ENCODE peak calls at places on chromosomes 11 and 22, in nine cellular contexts. T is heart right ventricle, W is dorsolateral prefrontal cortex, N is AG04450, A is cardiac fibroblast, Q is LNCaP clone FGC, B is A549, H is right atrium auricular region, I is bronchial epithelial cell. O is an unnamed sample.

GRCh38 chr11:63682045-63682915 is 980 bp downstream of the RTN3 start:
- DNase-seq in T (no peak), W (peak), N (no peak), A (no peak), Q (no peak), B (peak), H (no peak), I (no peak), O (no peak)

GRCh38 chr11:103671143-103671651 is 365.2 kb upstream of the DDI1 start:
- DNase-seq in T (no peak), W (no peak), N (no peak), A (no peak), Q (no peak), B (no peak), H (no peak), I (no peak), O (no peak)

GRCh38 chr11:2425506-2425905 is 18.8 kb downstream of the TRPM5 start:
- DNase-seq in T (peak), W (no peak), N (no peak), A (no peak), Q (no peak), B (no peak), H (no peak), I (no peak), O (no peak)

GRCh38 chr22:48218889-48219420 is 1456.5 kb downstream of the TBC1D22A start:
- DNase-seq in T (no peak), W (no peak), N (no peak), A (no peak), Q (no peak), B (no peak), H (no peak), I (no peak), O (no peak)

GRCh38 chr22:49212002-49212401 is 615.7 kb downstream of the BRD1 start:
- DNase-seq in T (no peak), W (peak), N (no peak), A (no peak), Q (no peak), B (no peak), H (peak), I (no peak), O (no peak)

GRCh38 chr22:38415561-38416321 is 39.3 kb downstream of the KCNJ4 start:
- DNase-seq in T (peak), W (peak), N (no peak), A (no peak), Q (no peak), B (no peak), H (no peak), I (no peak), O (no peak)

GRCh38 chr11:14059491-14059890 is 97.0 kb downstream of the SPON1 start:
- DNase-seq in T (no peak), W (no peak), N (no peak), A (no peak), Q (no peak), B (no peak), H (no peak), I (no peak), O (no peak)

GRCh38 chr11:106552694-106553203 is 465.5 kb downstream of the GUCY1A2 start:
- DNase-seq in T (no peak), W (no peak), N (no peak), A (no peak), Q (no peak), B (peak), H (no peak), I (no peak), O (no peak)

GRCh38 chr11:8250981-8251620 is 12.6 kb downstream of the LMO1 start:
- DNase-seq in T (no peak), W (peak), N (no peak), A (no peak), Q (no peak), B (no peak), H (no peak), I (no peak), O (no peak)

GRCh38 chr11:7548659-7549283 is 35.0 kb downstream of the PPFIBP2 start:
- DNase-seq in T (no peak), W (no peak), N (no peak), A (no peak), Q (no peak), B (peak), H (no peak), I (no peak), O (no peak)

GRCh38 chr11:1307163-1307870 is 2.1 kb downstream of the TOLLIP start:
- DNase-seq in T (no peak), W (peak), N (no peak), A (no peak), Q (no peak), B (no peak), H (no peak), I (peak), O (no peak)

GRCh38 chr11:1073851-1074243 is 827 bp upstream of the MUC2 start:
- DNase-seq in T (no peak), W (peak), N (no peak), A (no peak), Q (no peak), B (no peak), H (no peak), I (no peak), O (no peak)

GRCh38 chr11:65382036-65382803 is at the start of gene SLC25A45:
- DNase-seq in T (peak), W (peak), N (peak), A (peak), Q (peak), B (peak), H (peak), I (peak), O (peak)

GRCh38 chr11:75041263-75041662 is 52.5 kb downstream of the NEU3 start:
- DNase-seq in T (no peak), W (no peak), N (no peak), A (no peak), Q (no peak), B (no peak), H (no peak), I (no peak), O (no peak)

DNA sequence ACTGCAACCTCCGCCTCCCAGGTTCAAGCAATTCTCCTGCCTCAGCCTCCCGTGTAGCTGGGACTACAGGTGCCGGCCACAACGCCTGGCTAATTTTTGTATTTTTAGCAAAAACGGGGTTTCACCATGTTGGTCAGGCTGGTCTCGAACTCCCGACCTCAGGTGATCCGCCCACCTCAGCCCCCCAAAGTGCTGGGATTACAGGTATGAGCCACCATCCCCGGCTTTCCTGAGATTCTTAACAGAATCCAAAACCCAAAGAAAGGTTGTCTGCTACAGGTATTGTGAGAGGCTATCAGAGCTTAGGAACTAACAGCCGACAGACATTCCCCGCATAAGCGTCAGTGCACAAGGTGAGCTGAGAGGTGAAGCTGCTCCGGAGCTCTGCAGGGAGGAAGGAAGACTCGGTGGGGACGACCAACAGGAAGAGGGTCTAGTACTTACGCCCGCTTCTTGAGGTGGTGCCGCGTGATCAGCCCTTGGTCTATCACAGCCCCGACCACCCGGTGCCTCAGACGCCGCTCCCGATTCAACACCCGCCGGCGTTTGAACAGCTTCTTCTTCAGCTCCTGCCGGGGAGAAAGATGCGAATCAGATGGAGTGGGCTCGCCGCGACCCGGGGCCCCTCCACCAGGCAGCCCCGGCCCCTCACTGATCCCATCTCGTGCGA is 470 bp downstream of the C11orf98 start:
- DNase-seq in T (no peak), W (peak), N (no peak), A (peak), Q (no peak), B (peak), H (no peak), I (peak), O (no peak)
- TF ChIP-seq CTCF in T (no peak), W (no peak), N (no peak), A (no peak), Q (no peak), B (no peak), H (no peak), I (no peak), O (no peak)

GRCh38 chr22:25071720-25072119 is 119.2 kb downstream of the KIAA1671 start:
- DNase-seq in T (no peak), W (no peak), N (no peak), A (no peak), Q (no peak), B (no peak), H (no peak), I (no peak), O (no peak)
- H3K4me3 ChIP-seq in T (no peak), W (no peak), N (no peak), A (no peak), Q (no peak), B (no peak), H (no peak), I (no peak), O (no peak)

GRCh38 chr11:35715649-35716048 is 53.1 kb downstream of the TRIM44 start:
- DNase-seq in T (no peak), W (no peak), N (no peak), A (no peak), Q (no peak), B (no peak), H (no peak), I (no peak), O (no peak)

GRCh38 chr11:35712533-35712932 is 50.0 kb downstream of the TRIM44 start:
- DNase-seq in T (no peak), W (no peak), N (no peak), A (no peak), Q (no peak), B (no peak), H (no peak), I (no peak), O (no peak)

GRCh38 chr11:35717520-35717919 is 54.9 kb downstream of the TRIM44 start:
- DNase-seq in T (no peak), W (no peak), N (no peak), A (no peak), Q (no peak), B (no peak), H (no peak), I (no peak), O (no peak)

GRCh38 chr11:35714882-35715612 is 52.5 kb downstream of the TRIM44 start:
- DNase-seq in T (no peak), W (no peak), N (no peak), A (peak), Q (no peak), B (no peak), H (no peak), I (peak), O (peak)

DNA sequence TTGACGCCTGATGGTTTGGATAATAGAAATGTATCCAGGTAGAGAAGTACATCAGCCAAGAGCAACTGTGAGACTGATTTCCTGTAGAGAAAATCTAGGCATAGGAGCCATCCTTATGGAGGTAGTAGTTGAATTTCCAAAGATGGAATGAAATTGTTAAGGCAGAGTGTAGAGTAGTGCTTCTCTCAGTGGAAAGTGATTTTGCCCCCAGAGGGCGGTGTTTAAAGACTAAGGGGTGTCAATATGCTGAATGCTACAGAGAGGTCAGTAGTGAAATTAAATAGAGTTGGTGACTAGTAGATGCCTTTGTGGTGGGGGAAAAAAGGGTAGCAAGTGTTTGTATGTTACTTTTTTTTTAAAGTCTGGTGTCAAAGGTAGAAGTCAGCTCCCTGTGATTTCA is 54.5 kb downstream of the TRIM44 start:
- DNase-seq in T (no peak), W (no peak), N (no peak), A (no peak), Q (no peak), B (no peak), H (no peak), I (peak), O (no peak)
- TF ChIP-seq CTCF in T (no peak), W (no peak), N (no peak), A (no peak), Q (no peak), B (no peak), H (no peak), I (no peak), O (peak)

DNA sequence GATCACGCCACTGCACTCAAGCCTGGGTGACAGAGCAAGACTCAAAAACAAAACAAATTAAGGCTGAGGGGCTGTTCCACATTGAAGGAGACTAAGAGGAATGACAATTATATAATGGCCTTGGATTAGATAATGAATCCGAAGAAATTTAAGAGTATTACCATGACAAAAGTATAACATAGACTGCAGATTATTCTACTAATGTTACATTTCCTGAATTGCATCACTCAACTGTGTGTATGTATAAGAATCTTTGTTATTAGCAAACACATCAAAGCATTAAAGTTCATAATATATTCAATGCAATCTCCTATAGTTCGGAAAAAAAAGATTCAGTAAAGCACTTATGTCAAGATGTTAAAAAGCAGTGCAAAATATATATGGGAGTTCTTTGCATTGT is 27.5 kb downstream of the CSTF3 start:
- DNase-seq in T (no peak), W (no peak), N (no peak), A (no peak), Q (no peak), B (no peak), H (no peak), I (no peak), O (no peak)
- H3K4me3 ChIP-seq in T (no peak), W (no peak), N (no peak), A (no peak), Q (no peak), B (no peak), H (no peak), I (no peak), O (no peak)

DNA sequence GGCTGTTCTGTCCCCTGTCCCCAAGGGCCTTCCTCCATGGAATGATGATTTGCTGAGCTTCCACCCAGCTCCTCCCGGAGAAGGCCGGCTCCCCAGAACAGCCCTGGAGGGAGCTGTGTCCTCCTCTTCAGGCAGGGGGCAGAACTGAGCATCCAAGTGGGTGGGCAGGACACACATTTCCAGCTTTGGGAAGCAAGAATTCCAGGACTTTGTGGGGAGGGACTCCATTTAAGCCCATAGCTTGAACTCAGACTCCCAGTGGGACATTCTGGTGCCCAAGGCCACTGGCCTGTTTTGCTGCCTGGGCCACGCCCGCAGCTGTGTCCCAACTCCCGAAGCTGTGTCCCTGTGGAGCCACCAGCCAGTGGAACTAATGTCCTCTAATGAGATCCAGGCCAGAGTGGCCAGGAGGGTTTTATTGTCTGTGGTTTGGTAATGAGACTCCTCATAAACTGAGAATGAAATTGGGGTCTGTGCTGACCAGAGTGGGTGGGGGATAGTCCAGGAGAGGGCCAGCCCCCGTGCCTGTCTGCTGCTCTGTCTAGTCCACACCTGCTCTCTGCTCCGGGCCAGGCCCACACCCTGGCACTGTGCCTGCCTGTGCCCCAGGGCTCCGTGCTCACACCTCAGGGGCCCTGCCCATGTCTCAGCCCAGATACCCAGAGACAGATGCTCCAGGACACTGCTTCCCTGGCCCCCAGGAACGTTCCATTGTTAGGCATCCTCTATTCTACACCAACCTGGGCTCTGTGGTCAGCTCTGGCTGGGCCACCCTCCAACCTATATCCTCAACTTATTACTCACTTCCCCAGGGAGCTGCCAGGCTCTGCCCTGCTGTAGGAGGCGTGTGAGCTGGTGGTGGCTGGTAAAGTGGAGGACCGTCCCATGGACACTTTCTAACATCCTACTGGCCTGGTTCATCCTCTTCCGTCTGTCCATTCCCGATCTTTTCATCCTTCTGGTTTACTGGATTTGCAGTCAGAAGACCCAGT is 7.6 kb downstream of the NECTIN1 start:
- DNase-seq in T (peak), W (no peak), N (no peak), A (peak), Q (no peak), B (peak), H (no peak), I (peak), O (peak)
- TF ChIP-seq CTCF in T (peak), W (peak), N (peak), A (peak), Q (peak), B (no peak), H (peak), I (peak), O (peak)

GRCh38 chr11:113179181-113179701 is 135.1 kb upstream of the TTC12 start:
- DNase-seq in T (no peak), W (no peak), N (no peak), A (no peak), Q (no peak), B (no peak), H (peak), I (no peak), O (no peak)

GRCh38 chr11:113188433-113188834 is 125.9 kb upstream of the TTC12 start:
- DNase-seq in T (no peak), W (no peak), N (no peak), A (no peak), Q (no peak), B (peak), H (no peak), I (no peak), O (no peak)

GRCh38 chr11:113181094-113181493 is 133.3 kb upstream of the TTC12 start:
- DNase-seq in T (no peak), W (no peak), N (no peak), A (no peak), Q (no peak), B (no peak), H (peak), I (no peak), O (no peak)

GRCh38 chr11:113182288-113182687 is 132.1 kb upstream of the TTC12 start:
- DNase-seq in T (no peak), W (no peak), N (no peak), A (no peak), Q (no peak), B (no peak), H (peak), I (no peak), O (no peak)

DNA sequence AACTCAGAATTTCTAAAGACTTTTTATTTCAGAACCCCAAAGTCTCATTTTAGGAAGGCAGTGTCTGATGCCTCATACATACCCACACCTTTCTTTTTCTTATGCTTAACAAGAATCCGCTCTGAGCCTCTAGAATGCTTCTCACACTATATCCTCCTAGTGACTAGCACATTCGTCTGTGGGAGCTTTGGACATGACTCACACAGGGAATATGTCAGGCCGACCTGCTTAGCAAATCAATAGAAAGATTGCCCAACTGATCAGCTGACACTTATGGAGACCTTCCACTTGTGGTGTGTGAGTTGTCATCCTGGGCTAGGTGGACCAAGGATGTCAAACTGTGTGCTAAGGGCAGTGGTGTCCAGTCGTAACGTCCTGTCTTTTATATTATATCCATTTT is 129.9 kb upstream of the TTC12 start:
- DNase-seq in T (no peak), W (no peak), N (no peak), A (peak), Q (no peak), B (peak), H (peak), I (peak), O (no peak)
- H3K4me3 ChIP-seq in T (no peak), W (no peak), N (no peak), A (no peak), Q (no peak), B (no peak), H (no peak), I (no peak), O (no peak)

DNA sequence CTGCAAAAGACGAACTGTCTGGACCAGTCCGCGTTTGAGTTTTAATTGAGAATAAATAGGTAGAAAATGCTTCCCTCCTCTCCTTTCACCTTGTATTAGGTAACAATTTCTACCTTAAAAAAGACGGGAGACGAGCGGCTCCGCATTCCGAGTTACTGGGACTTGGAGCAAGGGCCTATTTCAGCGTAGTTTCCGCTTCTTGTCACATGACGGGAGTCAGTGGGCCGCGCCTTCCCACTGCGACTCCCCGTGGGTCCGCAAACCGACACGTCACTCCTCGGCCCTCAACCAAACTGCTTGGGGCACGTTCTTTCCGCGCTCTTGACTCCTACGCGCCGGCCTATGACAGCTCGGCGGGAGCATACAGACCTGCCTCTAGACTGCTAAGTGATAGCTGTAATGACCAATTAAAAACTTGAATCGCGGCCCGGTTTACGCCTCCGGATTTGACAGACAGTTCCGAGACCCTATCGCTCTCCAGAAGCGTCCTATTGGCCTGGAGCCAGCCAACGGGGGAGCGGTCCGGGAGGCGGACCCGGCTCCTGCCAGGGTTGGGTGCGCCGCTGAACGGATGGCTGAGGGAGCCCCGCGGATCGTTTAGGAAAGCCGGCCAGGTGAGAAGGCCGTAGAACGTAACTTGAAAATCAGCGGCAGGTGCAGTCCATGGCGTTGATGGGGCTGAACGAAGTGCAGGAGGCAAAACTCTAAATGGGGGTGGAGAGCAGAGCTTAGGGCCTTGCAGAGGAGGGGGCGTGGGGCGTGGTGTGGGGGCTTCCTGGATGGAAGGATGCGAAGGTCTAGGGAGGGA is at the start of gene STT3A:
- DNase-seq in T (peak), W (peak), N (peak), A (peak), Q (peak), B (peak), H (peak), I (peak), O (peak)
- TF ChIP-seq CTCF in T (no peak), W (no peak), N (no peak), A (no peak), Q (no peak), B (no peak), H (no peak), I (no peak), O (no peak)